ENCODE peak calls at places on chromosomes 13 and 19, in seven cellular contexts. One of them, this sample, is unnamed.

GRCh38 chr19:5016268-5016667 is 47.4 kb downstream of the KDM4B start:
- DNase-seq in K562: no peak
- DNase-seq in HCT116: no peak
- DNase-seq in H1: no peak
- DNase-seq in endothelial cell of umbilical vein: no peak
- DNase-seq in HepG2: no peak
- DNase-seq in GM12878: no peak
- DNase-seq in this sample: no peak

GRCh38 chr13:72504026-72504925 is 223.2 kb downstream of the MZT1 start:
- DNase-seq in K562: no peak
- DNase-seq in HCT116: no peak
- DNase-seq in H1: no peak
- DNase-seq in endothelial cell of umbilical vein: no peak
- DNase-seq in HepG2: no peak
- DNase-seq in GM12878: no peak
- DNase-seq in this sample: no peak

GRCh38 chr19:16327911-16328823 is 3.5 kb downstream of the KLF2 start:
- DNase-seq in K562: no peak
- DNase-seq in HCT116: no peak
- DNase-seq in H1: no peak
- DNase-seq in endothelial cell of umbilical vein: peak; percentile 75
- DNase-seq in HepG2: no peak
- DNase-seq in GM12878: no peak
- DNase-seq in this sample: no peak

GRCh38 chr19:7680606-7681335 is at the start of gene TRAPPC5:
- DNase-seq in K562: peak; percentile 96
- DNase-seq in HCT116: peak; percentile 58
- DNase-seq in H1: peak; percentile 41
- DNase-seq in endothelial cell of umbilical vein: peak; percentile 83
- DNase-seq in HepG2: peak; percentile 52
- DNase-seq in GM12878: no peak
- DNase-seq in this sample: peak; percentile 92

GRCh38 chr13:106566682-106567420 is 1.1 kb downstream of the ARGLU1 start:
- DNase-seq in K562: no peak
- DNase-seq in HCT116: no peak
- DNase-seq in H1: no peak
- DNase-seq in endothelial cell of umbilical vein: peak; percentile 61
- DNase-seq in HepG2: peak; percentile 32
- DNase-seq in GM12878: no peak
- DNase-seq in this sample: peak; percentile 75

GRCh38 chr13:113547248-113547971 is 37.1 kb upstream of the TFDP1 start:
- DNase-seq in K562: no peak
- DNase-seq in HCT116: no peak
- DNase-seq in H1: no peak
- DNase-seq in endothelial cell of umbilical vein: peak; percentile 21
- DNase-seq in HepG2: no peak
- DNase-seq in GM12878: no peak
- DNase-seq in this sample: no peak

GRCh38 chr19:10193666-10194499 is 870 bp downstream of the DNMT1 start:
- DNase-seq in K562: peak; percentile 78
- DNase-seq in HCT116: no peak
- DNase-seq in H1: no peak
- DNase-seq in endothelial cell of umbilical vein: peak; percentile 40
- DNase-seq in HepG2: peak; percentile 13
- DNase-seq in GM12878: no peak
- DNase-seq in this sample: peak; percentile 65

GRCh38 chr13:93227280-93227905 is 786 bp downstream of the GPC6 start:
- DNase-seq in K562: peak; percentile 43
- DNase-seq in HCT116: no peak
- DNase-seq in H1: no peak
- DNase-seq in endothelial cell of umbilical vein: no peak
- DNase-seq in HepG2: peak; percentile 28
- DNase-seq in GM12878: no peak
- DNase-seq in this sample: peak; percentile 66

GRCh38 chr19:33621811-33622504 is at the start of gene CHST8:
- DNase-seq in K562: peak; percentile 76
- DNase-seq in HCT116: no peak
- DNase-seq in H1: no peak
- DNase-seq in endothelial cell of umbilical vein: peak; percentile 11
- DNase-seq in HepG2: no peak
- DNase-seq in GM12878: no peak
- DNase-seq in this sample: peak; percentile 82

GRCh38 chr13:106570354-106570822 is 2.5 kb upstream of the ARGLU1 start:
- DNase-seq in K562: peak; percentile 59
- DNase-seq in HCT116: peak; percentile 92
- DNase-seq in H1: peak; percentile 73
- DNase-seq in endothelial cell of umbilical vein: peak; percentile 90
- DNase-seq in HepG2: no peak
- DNase-seq in GM12878: no peak
- DNase-seq in this sample: peak; percentile 95

GRCh38 chr19:17454579-17454978 is 6.1 kb upstream of the TMEM221 start:
- DNase-seq in K562: no peak
- DNase-seq in HCT116: no peak
- DNase-seq in H1: no peak
- DNase-seq in endothelial cell of umbilical vein: no peak
- DNase-seq in HepG2: no peak
- DNase-seq in GM12878: no peak
- DNase-seq in this sample: peak; percentile 76

GRCh38 chr13:96848275-96848674 is 146.0 kb downstream of the OXGR1 start:
- DNase-seq in K562: no peak
- DNase-seq in HCT116: no peak
- DNase-seq in H1: no peak
- DNase-seq in endothelial cell of umbilical vein: no peak
- DNase-seq in HepG2: peak; percentile 6
- DNase-seq in GM12878: no peak
- DNase-seq in this sample: no peak

GRCh38 chr13:84500016-84500415 is 617.7 kb upstream of the SLITRK1 start:
- DNase-seq in K562: no peak
- DNase-seq in HCT116: no peak
- DNase-seq in H1: no peak
- DNase-seq in endothelial cell of umbilical vein: no peak
- DNase-seq in HepG2: no peak
- DNase-seq in GM12878: no peak
- DNase-seq in this sample: no peak

GRCh38 chr13:48221301-48222190 is 11.5 kb upstream of the ITM2B start:
- DNase-seq in K562: no peak
- DNase-seq in HCT116: no peak
- DNase-seq in H1: no peak
- DNase-seq in endothelial cell of umbilical vein: peak; percentile 41
- DNase-seq in HepG2: no peak
- DNase-seq in GM12878: no peak
- DNase-seq in this sample: no peak

GRCh38 chr19:5314907-5315298 is 25.7 kb downstream of the PTPRS start:
- DNase-seq in K562: no peak
- DNase-seq in HCT116: no peak
- DNase-seq in H1: no peak
- DNase-seq in endothelial cell of umbilical vein: no peak
- DNase-seq in HepG2: no peak
- DNase-seq in GM12878: no peak
- DNase-seq in this sample: no peak

GRCh38 chr19:33767898-33768413 is 28.7 kb upstream of the KCTD15 start:
- DNase-seq in K562: peak; percentile 67
- DNase-seq in HCT116: no peak
- DNase-seq in H1: peak; percentile 44
- DNase-seq in endothelial cell of umbilical vein: peak; percentile 24
- DNase-seq in HepG2: peak; percentile 21
- DNase-seq in GM12878: no peak
- DNase-seq in this sample: peak; percentile 92

GRCh38 chr13:51643882-51644281 is 59.6 kb downstream of the WDFY2 start:
- DNase-seq in K562: no peak
- DNase-seq in HCT116: peak; percentile 68
- DNase-seq in H1: no peak
- DNase-seq in endothelial cell of umbilical vein: peak; percentile 82
- DNase-seq in HepG2: peak; percentile 63
- DNase-seq in GM12878: no peak
- DNase-seq in this sample: no peak

GRCh38 chr19:3803114-3803888 is 17.1 kb upstream of the MATK start:
- DNase-seq in K562: no peak
- DNase-seq in HCT116: no peak
- DNase-seq in H1: no peak
- DNase-seq in endothelial cell of umbilical vein: no peak
- DNase-seq in HepG2: no peak
- DNase-seq in GM12878: no peak
- DNase-seq in this sample: no peak

GRCh38 chr19:3804429-3804828 is 18.2 kb upstream of the MATK start:
- DNase-seq in K562: no peak
- DNase-seq in HCT116: no peak
- DNase-seq in H1: no peak
- DNase-seq in endothelial cell of umbilical vein: no peak
- DNase-seq in HepG2: no peak
- DNase-seq in GM12878: no peak
- DNase-seq in this sample: no peak

GRCh38 chr19:3798137-3798536 is 12.0 kb upstream of the MATK start:
- DNase-seq in K562: no peak
- DNase-seq in HCT116: no peak
- DNase-seq in H1: no peak
- DNase-seq in endothelial cell of umbilical vein: no peak
- DNase-seq in HepG2: no peak
- DNase-seq in GM12878: no peak
- DNase-seq in this sample: no peak

GRCh38 chr19:3803986-3804385 is 17.8 kb upstream of the MATK start:
- DNase-seq in K562: no peak
- DNase-seq in HCT116: no peak
- DNase-seq in H1: no peak
- DNase-seq in endothelial cell of umbilical vein: no peak
- DNase-seq in HepG2: no peak
- DNase-seq in GM12878: no peak
- DNase-seq in this sample: no peak

GRCh38 chr19:3801412-3802096 is 15.4 kb upstream of the MATK start:
- DNase-seq in K562: peak; percentile 56
- DNase-seq in HCT116: no peak
- DNase-seq in H1: no peak
- DNase-seq in endothelial cell of umbilical vein: no peak
- DNase-seq in HepG2: no peak
- DNase-seq in GM12878: no peak
- DNase-seq in this sample: peak; percentile 90
- TF ChIP-seq EZH2 in K562: no peak
- TF ChIP-seq EZH2 in HCT116: no peak
- TF ChIP-seq EZH2 in H1: no peak
- TF ChIP-seq EZH2 in endothelial cell of umbilical vein: peak; percentile 79
- TF ChIP-seq EZH2 in HepG2: no peak
- TF ChIP-seq EZH2 in GM12878: no peak
- TF ChIP-seq EZH2 in this sample: no peak

GRCh38 chr13:40673414-40673813 is 7.0 kb upstream of the FOXO1 start:
- DNase-seq in K562: no peak
- DNase-seq in HCT116: no peak
- DNase-seq in H1: no peak
- DNase-seq in endothelial cell of umbilical vein: no peak
- DNase-seq in HepG2: no peak
- DNase-seq in GM12878: no peak
- DNase-seq in this sample: no peak
- TF ChIP-seq CTCF in K562: no peak
- TF ChIP-seq CTCF in HCT116: no peak
- TF ChIP-seq CTCF in H1: no peak
- TF ChIP-seq CTCF in endothelial cell of umbilical vein: no peak
- TF ChIP-seq CTCF in HepG2: no peak
- TF ChIP-seq CTCF in GM12878: no peak
- TF ChIP-seq CTCF in this sample: no peak

GRCh38 chr13:69108486-69108885 is 999.1 kb upstream of the ATXN8OS start:
- DNase-seq in K562: no peak
- DNase-seq in HCT116: no peak
- DNase-seq in H1: no peak
- DNase-seq in endothelial cell of umbilical vein: no peak
- DNase-seq in HepG2: no peak
- DNase-seq in GM12878: no peak
- DNase-seq in this sample: no peak
- TF ChIP-seq POLR2AphosphoS5 in K562: no peak
- TF ChIP-seq POLR2AphosphoS5 in HCT116: no peak
- TF ChIP-seq POLR2AphosphoS5 in H1: no peak
- TF ChIP-seq POLR2AphosphoS5 in endothelial cell of umbilical vein: no peak
- TF ChIP-seq POLR2AphosphoS5 in HepG2: no peak
- TF ChIP-seq POLR2AphosphoS5 in GM12878: no peak
- TF ChIP-seq POLR2AphosphoS5 in this sample: no peak

DNA sequence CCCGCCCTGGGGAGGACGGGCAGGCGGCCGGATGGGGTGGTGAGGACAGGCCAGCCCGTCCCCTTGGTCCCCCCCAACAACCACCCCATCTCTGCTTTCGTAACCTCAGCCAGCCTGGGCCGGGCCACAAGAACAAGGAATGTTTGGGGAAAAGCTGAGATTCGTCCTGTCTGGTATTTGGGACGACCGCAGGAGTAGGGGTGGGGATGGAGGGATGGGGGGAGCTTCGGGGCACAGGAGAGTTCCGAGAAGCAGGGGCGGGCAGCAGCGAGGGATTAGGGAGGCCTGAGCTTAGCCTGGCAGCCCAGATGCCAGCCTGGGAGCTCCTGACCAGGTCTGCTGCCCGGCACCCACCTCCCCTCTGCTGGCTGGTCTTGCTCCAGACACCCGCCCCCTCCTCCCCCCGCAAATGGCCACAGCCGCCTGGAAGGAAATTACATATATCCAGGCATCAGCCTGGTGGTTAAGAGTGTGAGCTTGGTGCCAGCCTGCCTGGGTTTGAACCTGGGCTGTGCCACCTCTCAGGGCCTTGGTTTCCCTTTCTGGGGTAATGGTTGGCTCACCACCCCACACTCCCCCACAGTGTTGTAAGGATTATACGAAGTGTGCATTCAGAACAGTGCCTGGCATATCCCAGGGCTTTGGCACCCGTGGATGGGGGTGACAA is at the start of gene PODNL1:
- DNase-seq in K562: no peak
- DNase-seq in HCT116: no peak
- DNase-seq in H1: no peak
- DNase-seq in endothelial cell of umbilical vein: no peak
- DNase-seq in HepG2: no peak
- DNase-seq in GM12878: no peak
- DNase-seq in this sample: peak; percentile 52
- TF ChIP-seq EZH2 in K562: no peak
- TF ChIP-seq EZH2 in HCT116: no peak
- TF ChIP-seq EZH2 in H1: no peak
- TF ChIP-seq EZH2 in endothelial cell of umbilical vein: peak; percentile 53
- TF ChIP-seq EZH2 in HepG2: no peak
- TF ChIP-seq EZH2 in GM12878: no peak
- TF ChIP-seq EZH2 in this sample: no peak

DNA sequence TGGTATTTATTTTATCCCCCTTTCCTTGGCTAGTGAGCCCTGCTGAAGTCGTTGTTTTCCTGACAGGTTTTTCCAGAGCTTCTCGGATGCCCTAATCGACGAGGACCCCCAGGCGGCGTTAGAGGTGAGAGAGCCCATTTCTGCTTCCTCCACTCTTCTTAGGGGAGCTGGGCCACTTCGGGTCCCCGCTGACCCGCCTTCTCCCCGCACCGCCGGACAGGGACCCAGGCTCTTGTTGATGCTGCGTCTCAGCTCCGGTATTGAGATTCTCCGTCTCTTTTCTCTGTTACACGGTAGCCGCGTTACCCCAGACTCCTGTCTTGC is 306 bp downstream of the SUGT1 start:
- DNase-seq in K562: peak; percentile 25
- DNase-seq in HCT116: no peak
- DNase-seq in H1: no peak
- DNase-seq in endothelial cell of umbilical vein: no peak
- DNase-seq in HepG2: no peak
- DNase-seq in GM12878: no peak
- DNase-seq in this sample: no peak
- TF ChIP-seq CTCF in K562: no peak
- TF ChIP-seq CTCF in HCT116: no peak
- TF ChIP-seq CTCF in H1: no peak
- TF ChIP-seq CTCF in endothelial cell of umbilical vein: no peak
- TF ChIP-seq CTCF in HepG2: peak; percentile 36
- TF ChIP-seq CTCF in GM12878: no peak
- TF ChIP-seq CTCF in this sample: no peak

GRCh38 chr19:55550321-55550650 is 4.9 kb upstream of the SBK3 start:
- DNase-seq in K562: no peak
- DNase-seq in HCT116: no peak
- DNase-seq in H1: no peak
- DNase-seq in endothelial cell of umbilical vein: no peak
- DNase-seq in HepG2: no peak
- DNase-seq in GM12878: no peak
- DNase-seq in this sample: peak; percentile 83
- TF ChIP-seq POLR2AphosphoS5 in K562: no peak
- TF ChIP-seq POLR2AphosphoS5 in HCT116: no peak
- TF ChIP-seq POLR2AphosphoS5 in H1: no peak
- TF ChIP-seq POLR2AphosphoS5 in endothelial cell of umbilical vein: no peak
- TF ChIP-seq POLR2AphosphoS5 in HepG2: no peak
- TF ChIP-seq POLR2AphosphoS5 in GM12878: no peak
- TF ChIP-seq POLR2AphosphoS5 in this sample: no peak

This sample was measured in GM23338.